ENCODE peak calls at places on chromosomes 4 and X, in eight cellular contexts. E is activated naive CD8-positive, alpha-beta T cell treated with anti-CD3 and anti-CD28 coated beads, Interleukin-2, amount 50 U/mL, for 24 hours; Q is cardiac muscle cell; L is SK-MEL-5; U is MM.1S; S is neural progenitor cell; B is substantia nigra; W is NCI-H510A. R is an unnamed sample.

GRCh38 chrX:93422693-93423092 is 250.7 kb downstream of the NAP1L3 start:
- DNase-seq in S (peak; percentile 76), L (peak; percentile 62), Q (peak; percentile 76), E (no peak), W (no peak), U (peak; percentile 38), B (no peak), R (peak; percentile 12)

GRCh38 chr4:186904104-186904503 is 180.4 kb upstream of the FAT1 start:
- DNase-seq in E (no peak), L (no peak), W (no peak), U (no peak), B (no peak), Q (no peak), S (no peak), R (no peak)

GRCh38 chr4:22462693-22463092 is 53.2 kb downstream of the ADGRA3 start:
- DNase-seq in B (no peak), L (peak; percentile 15), Q (no peak), W (no peak), U (no peak), S (peak; percentile 22), E (no peak), R (no peak)

GRCh38 chrX:153966283-153966688 is 5.3 kb downstream of the HCFC1 start:
- DNase-seq in S (no peak), Q (no peak), W (no peak), B (no peak), E (no peak), L (no peak), U (no peak), R (peak; percentile 48)

GRCh38 chrX:129531132-129531531 is 7.8 kb upstream of the SMARCA1 start:
- DNase-seq in U (no peak), S (no peak), B (no peak), Q (no peak), W (no peak), E (no peak), L (no peak), R (no peak)

GRCh38 chrX:104482757-104483156 is 83.2 kb upstream of the IL1RAPL2 start:
- DNase-seq in W (no peak), E (no peak), S (no peak), B (no peak), U (peak; percentile 6), L (peak; percentile 6), Q (no peak), R (no peak)

GRCh38 chr4:84151574-84151973 is 347.5 kb downstream of the NKX6-1 start:
- DNase-seq in E (no peak), S (no peak), Q (no peak), W (no peak), U (no peak), L (no peak), B (no peak), R (no peak)

GRCh38 chr4:168667397-168667796 is 170.5 kb downstream of the PALLD start:
- DNase-seq in L (no peak), U (no peak), B (no peak), E (no peak), Q (no peak), S (no peak), W (no peak), R (no peak)

GRCh38 chr4:8594097-8595038 is 1.8 kb downstream of the CPZ start:
- DNase-seq in W (no peak), L (peak; percentile 82), E (peak; percentile 26), Q (peak; percentile 86), U (peak; percentile 63), S (peak; percentile 93), B (no peak), R (peak; percentile 73)

GRCh38 chrX:135497736-135498135 is 22.7 kb upstream of the INTS6L start:
- DNase-seq in U (no peak), L (no peak), S (no peak), B (no peak), W (no peak), Q (no peak), E (no peak), R (no peak)

GRCh38 chr4:53012738-53013137 is 150.6 kb downstream of the RASL11B start:
- DNase-seq in B (no peak), Q (no peak), L (no peak), W (no peak), S (no peak), U (no peak), E (no peak), R (no peak)

GRCh38 chr4:31141141-31141811 is 421.1 kb downstream of the PCDH7 start:
- DNase-seq in E (no peak), W (no peak), B (no peak), U (no peak), S (no peak), L (no peak), Q (no peak), R (no peak)

GRCh38 chr4:113394730-113395530 is 345.5 kb downstream of the ANK2 start:
- DNase-seq in W (peak; percentile 36), E (peak; percentile 38), U (peak; percentile 83), S (peak; percentile 85), B (peak; percentile 7), L (peak; percentile 89), Q (peak; percentile 90), R (peak; percentile 47)